ENCODE peak calls at places on chromosome 4, in nine cellular contexts. I is tibial nerve, P is H1, M is GM12878, X is A549, E is GM12891, D is ovary, Y is suprapubic skin, R is H54. S is an unnamed sample.

GRCh38 chr4:24775750-24776149 is 19.6 kb upstream of the SOD3 start:
- DNase-seq in I (no peak), P (no peak), M (no peak), X (no peak), E (no peak), D (no peak), Y (no peak), R (no peak), S (no peak)

GRCh38 chr4:139005774-139006173 is 9.8 kb upstream of the NOCT start:
- DNase-seq in I (no peak), P (no peak), M (no peak), X (no peak), E (no peak), D (no peak), Y (no peak), R (no peak), S (no peak)

GRCh38 chr4:180610317-180610716 is 1632.9 kb upstream of the TENM3 start:
- DNase-seq in I (no peak), P (no peak), M (no peak), X (no peak), E (no peak), D (no peak), Y (no peak), R (peak), S (no peak)

GRCh38 chr4:112848931-112849330 is 200.5 kb upstream of the ANK2 start:
- DNase-seq in I (no peak), P (no peak), M (no peak), X (no peak), E (no peak), D (no peak), Y (no peak), R (no peak), S (no peak)

GRCh38 chr4:39932776-39933402 is 44.8 kb downstream of the PDS5A start:
- DNase-seq in I (no peak), P (no peak), M (no peak), X (no peak), E (no peak), D (no peak), Y (no peak), R (no peak), S (peak)

GRCh38 chr4:476501-476900 is 22.5 kb downstream of the ZNF721 start:
- DNase-seq in I (no peak), P (no peak), M (no peak), X (no peak), E (no peak), D (no peak), Y (no peak), R (peak), S (no peak)

GRCh38 chr4:176393306-176394013 is 73.7 kb downstream of the SPCS3 start:
- DNase-seq in I (no peak), P (no peak), M (no peak), X (no peak), E (no peak), D (no peak), Y (no peak), R (no peak), S (no peak)

GRCh38 chr4:71126719-71127118 is 133.3 kb downstream of the DCK start:
- DNase-seq in I (no peak), P (no peak), M (no peak), X (peak), E (no peak), D (no peak), Y (no peak), R (no peak), S (no peak)

GRCh38 chr4:2058264-2059033 is 678 bp upstream of the NAT8L start:
- DNase-seq in I (no peak), P (no peak), M (no peak), X (no peak), E (no peak), D (no peak), Y (no peak), R (no peak), S (no peak)

DNA sequence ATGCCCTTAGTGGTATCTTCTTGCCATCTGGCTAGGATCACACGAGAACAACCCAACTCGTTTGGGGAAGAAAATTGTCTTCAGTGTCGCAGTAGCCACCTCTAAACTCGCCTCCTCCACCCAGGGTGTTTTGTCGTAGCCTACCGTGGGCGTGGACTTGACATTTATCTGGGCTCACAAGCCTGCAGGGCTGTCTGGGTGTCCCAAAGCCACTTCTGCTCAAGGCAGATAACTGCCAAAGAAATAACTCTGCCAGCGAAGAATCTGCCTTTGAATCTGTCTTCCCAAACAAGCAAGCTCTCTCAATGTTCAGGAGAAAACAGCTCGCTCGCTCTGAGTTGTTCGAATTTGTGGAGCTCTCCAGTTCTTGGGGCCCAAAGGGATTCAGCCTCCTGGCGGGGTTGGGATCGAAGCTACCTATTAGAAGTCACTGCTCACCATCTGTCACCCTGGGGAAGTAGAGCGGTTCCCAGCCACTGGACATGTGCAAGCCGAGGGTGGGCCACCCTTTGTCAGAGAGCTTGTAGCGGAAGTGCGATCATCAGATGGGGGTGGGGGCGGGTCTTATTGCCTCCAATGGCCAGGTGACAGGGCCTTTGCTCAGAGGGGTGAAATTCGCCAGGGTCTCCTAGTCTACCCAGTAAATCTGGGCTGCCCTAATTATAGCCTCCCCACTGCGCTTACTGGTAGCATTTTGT is 14.8 kb downstream of the BLOC1S4 start:
- DNase-seq in I (no peak), P (no peak), M (no peak), X (no peak), E (no peak), D (no peak), Y (peak), R (no peak), S (peak)
- TF ChIP-seq POLR2A in I (no peak), P (no peak), M (no peak), X (no peak), E (no peak), D (no peak), Y (no peak), R (no peak), S (peak)

GRCh38 chr4:134665429-134665828 is 463.8 kb upstream of the PABPC4L start:
- DNase-seq in I (no peak), P (no peak), M (no peak), X (no peak), E (no peak), D (no peak), Y (no peak), R (no peak), S (no peak)

GRCh38 chr4:134668237-134668636 is 466.6 kb upstream of the PABPC4L start:
- DNase-seq in I (no peak), P (no peak), M (no peak), X (peak), E (no peak), D (no peak), Y (no peak), R (peak), S (no peak)

GRCh38 chr4:134666640-134667039 is 465.1 kb upstream of the PABPC4L start:
- DNase-seq in I (no peak), P (no peak), M (no peak), X (no peak), E (no peak), D (no peak), Y (no peak), R (no peak), S (no peak)

DNA sequence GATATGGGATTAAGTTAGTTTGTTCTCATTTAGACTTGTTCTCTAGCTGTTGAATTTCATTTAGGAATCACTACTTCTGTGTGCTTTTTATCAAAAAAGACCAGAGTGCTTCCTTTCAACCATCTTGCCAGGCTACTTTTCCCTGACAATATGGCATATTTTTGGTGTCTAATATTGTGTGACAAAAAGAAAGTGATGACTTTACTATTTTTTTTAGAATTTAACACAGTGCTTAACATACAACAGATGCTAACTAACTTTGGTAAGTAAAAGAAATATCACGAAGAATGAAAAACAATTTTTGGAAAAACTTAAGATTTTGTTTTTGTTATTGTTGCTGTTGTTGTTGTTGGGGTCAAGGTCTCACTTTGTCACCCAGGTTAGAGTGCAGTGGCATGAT is 462.2 kb upstream of the PABPC4L start:
- DNase-seq in I (no peak), P (no peak), M (no peak), X (no peak), E (no peak), D (no peak), Y (no peak), R (no peak), S (no peak)
- TF ChIP-seq POLR2A in I (no peak), P (no peak), M (no peak), X (no peak), E (no peak), D (no peak), Y (no peak), R (no peak), S (no peak)

DNA sequence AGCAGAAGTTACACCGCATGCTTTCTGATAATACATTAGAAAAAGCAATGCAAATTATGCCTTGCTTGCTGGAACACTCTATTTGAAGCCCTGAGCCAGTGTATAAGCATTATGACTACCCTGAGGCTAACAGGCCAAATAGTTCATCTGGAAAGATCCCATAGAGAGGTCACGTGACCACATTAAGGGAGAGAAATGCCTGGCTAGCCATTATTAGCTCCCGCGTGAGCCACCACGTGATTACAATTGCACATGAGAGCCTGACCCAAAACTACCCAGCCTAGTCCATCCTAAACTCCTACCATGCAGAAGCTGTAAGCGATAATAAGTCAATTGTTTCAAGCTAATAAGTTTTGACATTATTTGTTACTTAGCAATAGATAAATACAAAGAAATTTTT is 472.9 kb upstream of the GALNTL6 start:
- DNase-seq in I (no peak), P (no peak), M (no peak), X (no peak), E (no peak), D (no peak), Y (no peak), R (no peak), S (no peak)
- TF ChIP-seq POLR2A in I (no peak), P (no peak), M (no peak), X (no peak), E (no peak), D (no peak), Y (no peak), R (no peak), S (no peak)

GRCh38 chr4:10461091-10461849 is 4.0 kb upstream of the ZNF518B start:
- DNase-seq in I (no peak), P (peak), M (peak), X (peak), E (peak), D (peak), Y (no peak), R (no peak), S (peak)
- TF ChIP-seq POLR2A in I (no peak), P (no peak), M (peak), X (no peak), E (no peak), D (no peak), Y (no peak), R (no peak), S (peak)